ENCODE peak calls at places on chromosome 2, in ten cellular contexts. Q is T-cell; X is naive thymus-derived CD4-positive, alpha-beta T cell; E is amniotic stem cell; O is stimulated activated CD8-positive, alpha-beta memory T cell treated with anti-CD3 and anti-CD28 coated beads, Interleukin-4, amount 100 ng/mL, for 24 hours; V is fibroblast of lung; R is neural crest cell; T is HS-5; K is IMR-90; C is iPS DF 6.9. U is an unnamed sample.

GRCh38 chr2:210366675-210367080 is 51.7 kb upstream of the MYL1 start:
- DNase-seq in Q (no peak), X (no peak), E (no peak), O (no peak), V (no peak), R (no peak), T (peak), K (no peak), C (no peak), U (no peak)

GRCh38 chr2:240305369-240305962 is 130.0 kb upstream of the GPC1 start:
- DNase-seq in Q (no peak), X (no peak), E (no peak), O (no peak), V (no peak), R (no peak), T (no peak), K (no peak), C (no peak), U (no peak)

GRCh38 chr2:152445791-152446201 is 110.8 kb downstream of the FMNL2 start:
- DNase-seq in Q (no peak), X (no peak), E (peak), O (no peak), V (peak), R (no peak), T (peak), K (peak), C (no peak), U (no peak)

GRCh38 chr2:41933585-41934322 is 114.1 kb upstream of the PKDCC start:
- DNase-seq in Q (no peak), X (no peak), E (peak), O (no peak), V (peak), R (no peak), T (peak), K (peak), C (no peak), U (no peak)

GRCh38 chr2:119315241-119315925 is 51.3 kb downstream of the C2orf76 start:
- DNase-seq in Q (no peak), X (no peak), E (no peak), O (no peak), V (no peak), R (no peak), T (no peak), K (no peak), C (no peak), U (no peak)

GRCh38 chr2:239668042-239668441 is 267.2 kb upstream of the HDAC4 start:
- DNase-seq in Q (no peak), X (no peak), E (no peak), O (no peak), V (no peak), R (no peak), T (no peak), K (no peak), C (no peak), U (no peak)

GRCh38 chr2:28009732-28010131 is 119.2 kb downstream of the BABAM2 start:
- DNase-seq in Q (no peak), X (no peak), E (no peak), O (no peak), V (peak), R (no peak), T (no peak), K (peak), C (no peak), U (no peak)

GRCh38 chr2:144267209-144267608 is 252.7 kb downstream of the ZEB2 start:
- DNase-seq in Q (no peak), X (peak), E (no peak), O (no peak), V (no peak), R (no peak), T (no peak), K (no peak), C (no peak), U (no peak)

GRCh38 chr2:19214682-19215391 is 143.6 kb downstream of the OSR1 start:
- DNase-seq in Q (no peak), X (no peak), E (no peak), O (no peak), V (no peak), R (no peak), T (no peak), K (no peak), C (no peak), U (no peak)

GRCh38 chr2:33484042-33484621 is 7.7 kb downstream of the RASGRP3 start:
- DNase-seq in Q (no peak), X (no peak), E (no peak), O (no peak), V (no peak), R (no peak), T (no peak), K (peak), C (no peak), U (no peak)

GRCh38 chr2:96541753-96542152 is 5.2 kb downstream of the ARID5A start:
- DNase-seq in Q (no peak), X (no peak), E (no peak), O (no peak), V (no peak), R (no peak), T (no peak), K (no peak), C (no peak), U (no peak)

GRCh38 chr2:36376992-36377738 is 21.6 kb downstream of the CRIM1 start:
- DNase-seq in Q (no peak), X (no peak), E (no peak), O (no peak), V (no peak), R (no peak), T (no peak), K (no peak), C (no peak), U (no peak)

GRCh38 chr2:190452433-190452832 is 44.3 kb downstream of the MFSD6 start:
- DNase-seq in Q (no peak), X (no peak), E (no peak), O (no peak), V (no peak), R (no peak), T (no peak), K (no peak), C (no peak), U (no peak)

GRCh38 chr2:146776589-146776988 is 1068.2 kb upstream of the ACVR2A start:
- DNase-seq in Q (no peak), X (no peak), E (no peak), O (no peak), V (no peak), R (no peak), T (no peak), K (no peak), C (no peak), U (no peak)

GRCh38 chr2:96591494-96591893 is 46.6 kb downstream of the KANSL3 start:
- DNase-seq in Q (no peak), X (no peak), E (no peak), O (no peak), V (no peak), R (no peak), T (no peak), K (no peak), C (no peak), U (peak)

GRCh38 chr2:231272961-231273360 is 74.5 kb downstream of the ARMC9 start:
- DNase-seq in Q (no peak), X (no peak), E (no peak), O (no peak), V (no peak), R (no peak), T (no peak), K (no peak), C (no peak), U (no peak)

GRCh38 chr2:8872821-8873432 is 35.5 kb upstream of the KIDINS220 start:
- DNase-seq in Q (no peak), X (peak), E (peak), O (no peak), V (peak), R (no peak), T (peak), K (peak), C (no peak), U (peak)

GRCh38 chr2:28345619-28346018 is 47.0 kb upstream of the FOSL2 start:
- DNase-seq in Q (no peak), X (no peak), E (no peak), O (no peak), V (no peak), R (no peak), T (no peak), K (no peak), C (no peak), U (no peak)

GRCh38 chr2:158659483-158659882 is 135.6 kb upstream of the DAPL1 start:
- DNase-seq in Q (no peak), X (no peak), E (no peak), O (no peak), V (no peak), R (no peak), T (no peak), K (no peak), C (no peak), U (no peak)